ENCODE peak calls at places on chromosomes 11 and 22, in four cellular contexts. Y is mesenchymal stem cell, O is H9, E is H1. Z is an unnamed sample. For H3K79me1, the result is how much of the 10 kb centered on the place peaks cover.

GRCh38 chr11:20042025-20042639 is 118.1 kb downstream of the DBX1 start:
- DNase-seq in E (no peak), O (no peak), Y (peak), Z (peak)

GRCh38 chr11:6556139-6556949 is 47.1 kb downstream of the RRP8 start:
- DNase-seq in Y (no peak), O (no peak), E (no peak), Z (no peak)

GRCh38 chr22:50600541-50600940 is at the start of gene MAPK8IP2:
- DNase-seq in Y (no peak), E (peak), O (no peak), Z (no peak)

GRCh38 chr11:75583710-75584658 is 21.9 kb downstream of the SERPINH1 start:
- DNase-seq in Y (peak), E (peak), O (peak), Z (peak)

GRCh38 chr22:39444247-39444800 is 12.5 kb upstream of the MGAT3 start:
- DNase-seq in E (no peak), O (no peak), Y (no peak), Z (no peak)

GRCh38 chr11:69396051-69396947 is 85.2 kb upstream of the LINC01488 start:
- DNase-seq in E (no peak), O (no peak), Y (no peak), Z (no peak)

GRCh38 chr11:73412308-73412707 is 36.1 kb downstream of the RELT start:
- DNase-seq in E (no peak), O (no peak), Y (no peak), Z (no peak)

GRCh38 chr22:29912605-29913398 is 29.8 kb downstream of the MTMR3 start:
- DNase-seq in O (no peak), E (no peak), Y (peak), Z (peak)

GRCh38 chr22:41425704-41426365 is 20.8 kb downstream of the TOB2 start:
- DNase-seq in E (no peak), O (no peak), Y (no peak), Z (no peak)

GRCh38 chr11:13668957-13669521 is 571 bp downstream of the FAR1 start:
- DNase-seq in Y (peak), E (peak), O (no peak), Z (peak)

GRCh38 chr11:110091995-110092576 is 1.1 kb upstream of the ZC3H12C start:
- DNase-seq in Y (no peak), O (no peak), E (no peak), Z (no peak)

GRCh38 chr11:59706518-59707285 is 6.9 kb downstream of the OR10V1 start:
- DNase-seq in E (no peak), Y (peak), O (no peak), Z (peak)

GRCh38 chr22:46791201-46791731 is 28.8 kb downstream of the TBC1D22A start:
- DNase-seq in O (no peak), Y (peak), E (no peak), Z (peak)

GRCh38 chr22:49268924-49269323 is 558.7 kb downstream of the BRD1 start:
- DNase-seq in E (no peak), Y (no peak), O (no peak), Z (no peak)

GRCh38 chr11:34174411-34175041 is 69.1 kb downstream of the NAT10 start:
- DNase-seq in Y (peak), O (peak), E (peak), Z (peak)

GRCh38 chr11:63813563-63814382 is 517 bp downstream of the SPINDOC start:
- DNase-seq in O (no peak), E (peak), Y (peak), Z (peak)

GRCh38 chr11:119397740-119398139 is 16.2 kb upstream of the USP2 start:
- DNase-seq in O (no peak), Y (no peak), E (no peak), Z (no peak)

GRCh38 chr11:120842195-120842594 is 181.7 kb upstream of the TBCEL start:
- DNase-seq in E (no peak), O (no peak), Y (no peak), Z (no peak)

GRCh38 chr22:40855960-40856512 is 403 bp downstream of the ST13 start:
- DNase-seq in O (peak), E (no peak), Y (no peak), Z (peak)

GRCh38 chr22:47042861-47043496 is 280.5 kb downstream of the TBC1D22A start:
- DNase-seq in O (no peak), E (no peak), Y (no peak), Z (no peak)

GRCh38 chr22:42949159-42949558 is 65.8 kb downstream of the PACSIN2 start:
- DNase-seq in Y (no peak), E (no peak), O (peak), Z (peak)

GRCh38 chr22:42416671-42417230 is 15.5 kb downstream of the NFAM1 start:
- DNase-seq in Y (no peak), O (no peak), E (no peak), Z (no peak)

GRCh38 chr11:16774920-16775603 is 36.6 kb downstream of the C11orf58 start:
- DNase-seq in Y (no peak), O (no peak), E (no peak), Z (no peak)

GRCh38 chr11:37500425-37500824 is 902.4 kb upstream of the RAG2 start:
- DNase-seq in Y (no peak), E (no peak), O (no peak), Z (peak)

GRCh38 chr11:118410055-118410745 is 8.8 kb downstream of the ATP5MG start:
- DNase-seq in O (no peak), Y (no peak), E (no peak), Z (no peak)

DNA sequence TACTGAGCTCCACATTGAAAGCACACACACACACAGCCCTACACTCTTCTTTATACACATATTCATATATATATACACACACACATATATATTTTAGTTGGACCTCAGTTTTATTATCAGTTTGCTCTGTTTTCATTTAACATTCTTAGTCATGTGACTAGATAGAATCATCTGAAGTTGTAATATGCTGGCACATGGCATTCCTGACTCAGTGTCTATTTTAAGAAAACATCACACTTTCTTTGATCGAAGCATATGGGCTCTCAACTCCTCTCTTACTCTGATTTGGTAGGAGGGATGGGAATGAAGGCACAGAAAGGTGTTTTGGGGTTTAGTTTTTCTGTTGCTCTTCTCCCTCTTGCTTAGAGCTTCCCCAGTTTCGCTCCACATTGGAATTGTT is 24.8 kb downstream of the AMOTL1 start:
- DNase-seq in E (no peak), Y (peak), O (no peak), Z (peak)
- H3K79me1 ChIP-seq in E (under half), Y (under half), O (under half), Z (under half)

GRCh38 chr22:35134637-35135036 is 68.7 kb downstream of the ISX start:
- DNase-seq in Y (no peak), O (no peak), E (no peak), Z (no peak)

GRCh38 chr22:35135165-35135564 is 69.2 kb downstream of the ISX start:
- DNase-seq in O (no peak), E (peak), Y (no peak), Z (no peak)

GRCh38 chr22:35133702-35134395 is 67.9 kb downstream of the ISX start:
- DNase-seq in Y (no peak), E (no peak), O (no peak), Z (no peak)

GRCh38 chr22:35140879-35141745 is 75.2 kb downstream of the ISX start:
- DNase-seq in E (peak), Y (no peak), O (peak), Z (no peak)

GRCh38 chr22:35138521-35138920 is 72.6 kb downstream of the ISX start:
- DNase-seq in E (no peak), Y (no peak), O (no peak), Z (no peak)
- H3K79me1 ChIP-seq in E (under half), Y (under half), O (under half), Z (under half)

GRCh38 chr11:57680552-57680874 is 12.6 kb downstream of the ZDHHC5 start:
- DNase-seq in O (no peak), Y (peak), E (no peak), Z (peak)

GRCh38 chr11:57679396-57679795 is 11.5 kb downstream of the ZDHHC5 start:
- DNase-seq in O (no peak), E (no peak), Y (no peak), Z (no peak)

GRCh38 chr11:57674251-57674650 is 6.3 kb downstream of the ZDHHC5 start:
- DNase-seq in E (no peak), Y (no peak), O (no peak), Z (no peak)

GRCh38 chr11:57681168-57681567 is 13.3 kb downstream of the ZDHHC5 start:
- DNase-seq in Y (no peak), O (no peak), E (no peak), Z (no peak)

DNA sequence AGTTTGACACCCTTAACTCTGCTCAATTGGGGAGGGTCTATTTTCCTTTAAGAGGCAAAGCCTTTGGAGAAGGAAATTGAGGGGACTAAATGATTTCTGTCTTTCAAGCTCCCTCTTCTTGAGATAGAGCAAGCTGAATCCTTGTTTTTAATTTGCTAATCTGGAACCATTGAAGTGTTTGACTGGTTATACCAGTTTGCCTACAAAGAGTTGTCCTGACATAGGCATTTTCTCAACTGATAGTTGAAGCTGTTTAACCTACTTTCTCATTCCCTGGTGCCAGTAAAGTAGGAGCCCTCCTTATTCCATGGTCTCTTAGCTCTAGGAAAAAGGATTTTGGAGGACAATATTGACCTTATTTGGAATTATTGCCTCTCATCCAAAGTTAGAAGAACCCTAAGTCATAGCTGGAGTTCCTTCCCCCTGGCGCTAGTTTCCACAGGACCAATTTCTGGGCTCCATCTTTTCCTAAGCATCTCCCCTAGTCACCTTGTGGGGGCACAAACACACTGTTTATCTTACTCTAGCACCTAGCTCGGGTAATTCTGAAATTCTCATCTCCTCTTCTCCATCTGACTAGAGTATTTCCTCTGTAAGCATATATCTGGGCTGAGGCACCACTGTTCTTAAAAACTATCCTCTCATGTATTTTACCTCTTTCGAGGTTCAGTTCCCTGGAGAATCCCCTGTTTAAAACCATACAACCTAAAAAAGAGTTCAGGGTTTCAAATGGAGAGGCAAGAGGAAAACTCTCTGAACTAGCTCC is 7.4 kb downstream of the ZDHHC5 start:
- DNase-seq in O (no peak), E (no peak), Y (no peak), Z (no peak)
- H3K79me1 ChIP-seq in O (under half), E (under half), Y (under half), Z (under half)

DNA sequence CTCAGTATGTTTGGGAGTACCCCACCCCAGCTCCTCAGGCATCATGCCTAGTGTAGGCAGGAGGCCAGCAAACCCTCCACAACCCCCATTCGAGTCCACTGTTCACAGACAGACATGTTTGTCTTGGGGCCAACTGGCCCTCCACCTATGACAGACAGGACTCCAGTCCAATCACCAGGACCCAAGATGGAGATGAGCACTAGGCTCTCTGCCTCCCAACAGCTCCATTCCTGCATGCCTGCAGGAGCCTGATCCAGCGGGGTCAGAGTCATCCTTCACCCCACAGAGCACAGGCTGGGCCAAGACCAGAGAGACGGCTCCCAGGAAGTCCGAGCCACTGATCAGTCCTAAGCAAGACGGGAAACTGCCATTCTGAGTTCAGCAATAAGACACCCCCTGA is 39.6 kb downstream of the RPL27A start:
- DNase-seq in O (no peak), Y (peak), E (no peak), Z (peak)
- H3K79me1 ChIP-seq in O (under half), Y (under half), E (under half), Z (under half)

DNA sequence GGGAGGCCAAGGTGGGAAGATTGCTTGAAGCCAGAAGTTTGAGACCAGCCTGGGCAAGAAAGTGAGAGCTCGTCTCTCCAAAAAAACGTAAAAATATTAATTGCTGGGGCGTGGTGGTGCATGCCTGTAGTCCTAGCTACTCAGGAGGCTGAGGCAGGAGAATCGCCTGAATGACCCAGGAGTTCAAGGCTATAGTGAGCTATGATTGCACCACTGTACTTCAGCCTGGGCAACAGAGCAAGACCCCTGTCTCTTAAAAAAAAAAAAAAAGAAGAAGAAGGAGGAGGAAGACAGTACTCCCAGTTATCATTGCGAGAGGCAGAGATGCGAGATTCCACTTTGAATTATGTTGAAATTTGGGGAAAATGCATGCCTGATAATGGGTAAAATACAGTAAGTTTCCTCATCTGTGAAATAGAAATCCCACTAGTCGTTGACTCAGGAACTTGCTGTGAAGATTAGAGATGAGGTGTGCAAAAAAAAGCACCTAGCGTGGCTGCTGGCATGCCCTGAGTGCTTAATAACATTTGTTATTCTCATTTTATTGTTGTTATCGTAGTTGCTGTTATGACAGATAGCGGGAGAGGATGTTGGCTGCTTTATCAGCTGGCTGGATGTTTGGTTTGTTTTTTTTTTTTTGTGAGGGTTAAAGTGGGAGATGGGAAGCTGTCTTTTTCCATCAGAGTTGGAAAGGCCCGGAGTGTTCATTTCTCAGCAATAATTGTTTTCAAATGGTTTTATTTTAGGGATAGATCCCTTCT is 33.5 kb downstream of the BCR start:
- DNase-seq in O (no peak), Y (no peak), E (no peak), Z (no peak)
- H3K79me1 ChIP-seq in O (under half), Y (under half), E (under half), Z (half or more)

Z was measured in IMR-90.